ENCODE peak calls at places on chromosome 11, in seven cellular contexts. N is brain microvascular endothelial cell, Y is heart right ventricle, V is right atrium auricular region, G is iPS DF 6.9, A is hepatocyte, U is upper lobe of right lung. S is an unnamed sample.
A peak's percentile ranks its signal among the peaks of the same experiment; 100 is the strongest.

GRCh38 chr11:18907391-18907790 is 31.8 kb downstream of the MRGPRX1 start:
- DNase-seq in N (no peak), Y (no peak), V (no peak), G (no peak), A (no peak), U (no peak), S (no peak)

GRCh38 chr11:92123540-92123939 is 101.1 kb upstream of the FAT3 start:
- DNase-seq in N (peak; percentile 13), Y (no peak), V (no peak), G (no peak), A (no peak), U (no peak), S (no peak)

GRCh38 chr11:18310800-18311340 is 11.1 kb downstream of the HPS5 start:
- DNase-seq in N (peak; percentile 66), Y (no peak), V (no peak), G (no peak), A (no peak), U (no peak), S (no peak)

GRCh38 chr11:13687271-13687670 is 18.8 kb downstream of the FAR1 start:
- DNase-seq in N (no peak), Y (no peak), V (no peak), G (no peak), A (no peak), U (no peak), S (no peak)

GRCh38 chr11:36376315-36376887 is 80.3 kb downstream of the PRR5L start:
- DNase-seq in N (no peak), Y (peak; percentile 51), V (no peak), G (no peak), A (peak; percentile 38), U (peak; percentile 72), S (no peak)

GRCh38 chr11:66987158-66987620 is 12.1 kb downstream of the C11orf86 start:
- DNase-seq in N (no peak), Y (peak; percentile 33), V (no peak), G (no peak), A (no peak), U (no peak), S (no peak)

GRCh38 chr11:11746454-11746853 is 95.3 kb upstream of the USP47 start:
- DNase-seq in N (no peak), Y (no peak), V (no peak), G (no peak), A (no peak), U (no peak), S (no peak)

GRCh38 chr11:121958978-121959340 is 157.1 kb downstream of the BLID start:
- DNase-seq in N (no peak), Y (no peak), V (no peak), G (no peak), A (no peak), U (no peak), S (no peak)

GRCh38 chr11:82889133-82890001 is 10.9 kb downstream of the PRCP start:
- DNase-seq in N (no peak), Y (peak; percentile 12), V (no peak), G (no peak), A (no peak), U (no peak), S (no peak)

GRCh38 chr11:20497124-20497792 is 102.2 kb upstream of the SLC6A5 start:
- DNase-seq in N (no peak), Y (no peak), V (no peak), G (no peak), A (no peak), U (no peak), S (no peak)

GRCh38 chr11:12248330-12248729 is 129.0 kb upstream of the PARVA start:
- DNase-seq in N (no peak), Y (peak; percentile 81), V (peak; percentile 80), G (no peak), A (peak; percentile 91), U (peak; percentile 97), S (no peak)

GRCh38 chr11:120254788-120255518 is 15.0 kb downstream of the POU2F3 start:
- DNase-seq in N (no peak), Y (no peak), V (no peak), G (peak; percentile 72), A (no peak), U (no peak), S (no peak)

GRCh38 chr11:126573325-126574076 is 218.0 kb downstream of the ST3GAL4 start:
- DNase-seq in N (no peak), Y (no peak), V (no peak), G (no peak), A (no peak), U (no peak), S (no peak)

GRCh38 chr11:87180743-87181142 is 143.0 kb downstream of the TMEM135 start:
- DNase-seq in N (peak; percentile 25), Y (no peak), V (no peak), G (no peak), A (no peak), U (no peak), S (no peak)

GRCh38 chr11:44424841-44425240 is 114.9 kb upstream of the ALX4 start:
- DNase-seq in N (no peak), Y (no peak), V (no peak), G (no peak), A (no peak), U (no peak), S (no peak)

GRCh38 chr11:110522456-110522855 is 92.7 kb downstream of the FDX1 start:
- DNase-seq in N (no peak), Y (no peak), V (no peak), G (no peak), A (no peak), U (no peak), S (no peak)

GRCh38 chr11:122137081-122137793 is 21.2 kb upstream of the BLID start:
- DNase-seq in N (peak; percentile 67), Y (no peak), V (no peak), G (no peak), A (peak; percentile 29), U (no peak), S (no peak)

GRCh38 chr11:114059984-114060401 is 482 bp downstream of the ZBTB16 start:
- DNase-seq in N (no peak), Y (no peak), V (no peak), G (no peak), A (no peak), U (no peak), S (no peak)

DNA sequence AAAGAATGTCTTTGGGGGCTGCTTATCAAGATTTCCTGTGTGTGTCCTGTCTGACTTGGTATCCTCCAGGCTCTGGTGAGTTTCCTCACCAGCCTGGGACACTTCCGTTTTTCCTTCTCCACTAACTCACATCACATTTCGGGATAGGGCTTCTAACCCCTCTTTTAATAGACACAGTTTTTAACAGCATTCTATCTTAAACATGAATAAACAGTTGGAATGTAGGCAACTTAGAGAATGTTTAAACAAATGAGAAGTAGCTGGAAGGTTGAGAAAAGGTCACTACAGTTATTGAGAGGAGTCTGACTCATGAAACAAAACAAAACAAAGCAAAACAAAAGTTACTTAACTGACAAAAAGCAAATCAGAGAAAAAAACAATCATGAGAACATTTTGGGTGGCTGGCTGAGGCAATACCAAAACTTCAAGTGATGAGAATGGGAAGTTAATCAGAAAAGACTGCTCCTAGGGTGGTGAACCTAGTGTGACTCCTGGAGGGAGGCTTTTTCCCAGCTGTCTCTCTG is 64.7 kb upstream of the CTSC start:
- DNase-seq in N (peak; percentile 72), Y (no peak), V (no peak), G (no peak), A (no peak), U (no peak), S (no peak)
- H3K4me3 ChIP-seq in N (no peak overlapping the region), Y (no peak overlapping the region), V (no peak overlapping the region), G (no peak overlapping the region), A (no peak overlapping the region), U (no peak overlapping the region), S (no peak overlapping the region)

GRCh38 chr11:117039270-117039669 is 59.0 kb downstream of the SIK3 start:
- DNase-seq in N (no peak), Y (no peak), V (no peak), G (no peak), A (no peak), U (no peak), S (no peak)

GRCh38 chr11:117037279-117037951 is 60.8 kb downstream of the SIK3 start:
- DNase-seq in N (no peak), Y (no peak), V (no peak), G (no peak), A (no peak), U (no peak), S (no peak)

GRCh38 chr11:117037952-117038350 is 60.3 kb downstream of the SIK3 start:
- DNase-seq in N (no peak), Y (no peak), V (no peak), G (no peak), A (no peak), U (no peak), S (no peak)

GRCh38 chr11:117039897-117040296 is 58.3 kb downstream of the SIK3 start:
- DNase-seq in N (no peak), Y (no peak), V (no peak), G (no peak), A (no peak), U (no peak), S (no peak)

GRCh38 chr11:117034901-117035300 is 63.3 kb downstream of the SIK3 start:
- DNase-seq in N (no peak), Y (no peak), V (no peak), G (no peak), A (no peak), U (no peak), S (no peak)
- H3K27ac ChIP-seq in N (no peak overlapping the region), Y (no peak overlapping the region), V (no peak overlapping the region), G (no peak overlapping the region), A (no peak overlapping the region), U (no peak overlapping the region), S (no peak overlapping the region)

DNA sequence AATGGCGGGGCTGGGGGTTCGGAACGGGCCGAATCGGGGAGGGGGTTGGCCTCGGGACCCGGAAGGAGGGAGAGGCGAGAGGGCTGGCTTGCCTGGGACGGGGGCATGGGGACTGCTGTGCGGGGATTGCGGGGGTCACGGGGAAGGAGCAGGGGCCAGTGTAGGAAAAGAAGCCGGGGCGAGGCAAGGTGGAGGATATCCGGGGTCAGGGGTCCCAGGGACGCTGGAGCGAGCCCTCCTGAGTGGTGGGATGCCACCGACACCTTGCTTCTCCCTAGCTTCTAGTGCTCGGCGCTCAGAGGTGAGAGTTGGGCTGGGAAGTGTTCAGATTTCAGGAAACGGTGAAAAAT is 426 bp upstream of the GDPD5 start:
- DNase-seq in N (no peak), Y (no peak), V (no peak), G (no peak), A (no peak), U (no peak), S (no peak)
- H3K4me3 ChIP-seq in N (peak overlapping the region; percentile 66), Y (peak overlapping the region; percentile 70), V (peak overlapping the region; percentile 67), G (peak overlapping the region; percentile 67), A (peak overlapping the region; percentile 75), U (peak overlapping the region; percentile 76), S (peak overlapping the region; percentile 94)

GRCh38 chr11:62400281-62400680 is 18.6 kb upstream of the SCGB1A1 start:
- DNase-seq in N (no peak), Y (no peak), V (no peak), G (no peak), A (no peak), U (peak; percentile 30), S (no peak)

GRCh38 chr11:62401781-62402180 is 17.1 kb upstream of the SCGB1A1 start:
- DNase-seq in N (no peak), Y (no peak), V (no peak), G (no peak), A (no peak), U (peak; percentile 62), S (no peak)

GRCh38 chr11:62400760-62401159 is 18.1 kb upstream of the SCGB1A1 start:
- DNase-seq in N (peak; percentile 29), Y (peak; percentile 81), V (peak; percentile 87), G (no peak), A (peak; percentile 84), U (peak; percentile 72), S (peak; percentile 92)

GRCh38 chr11:62402226-62402625 is 16.6 kb upstream of the SCGB1A1 start:
- DNase-seq in N (no peak), Y (peak; percentile 61), V (peak; percentile 80), G (no peak), A (no peak), U (peak; percentile 74), S (peak; percentile 89)

GRCh38 chr11:62401356-62401755 is 17.5 kb upstream of the SCGB1A1 start:
- DNase-seq in N (no peak), Y (no peak), V (no peak), G (no peak), A (no peak), U (no peak), S (no peak)
- H3K27ac ChIP-seq in N (no peak overlapping the region), Y (no peak overlapping the region), V (peak overlapping the region; percentile 72), G (no peak overlapping the region), A (peak overlapping the region; percentile 96), U (peak overlapping the region; percentile 70), S (peak overlapping the region; percentile 73)